ENCODE peak calls at places on chromosomes 16 and 17, in ten cellular contexts. V, S, R, J, K, H, A, W, C and G are unnamed samples.

GRCh38 chr16:9235837-9236236 is 144.4 kb downstream of the HAPSTR1 start:
- DNase-seq in V (no peak), J (no peak), A (no peak), H (no peak), R (no peak), C (no peak), K (no peak), S (no peak), W (no peak), G (no peak)

GRCh38 chr17:732788-733720 is 658 bp downstream of the TLCD3A start:
- DNase-seq in V (peak), H (no peak), W (peak), C (peak), K (no peak), S (no peak), A (peak), R (peak), J (no peak), G (peak)

GRCh38 chr16:17002557-17002956 is 468.2 kb downstream of the XYLT1 start:
- DNase-seq in A (no peak), R (no peak), V (no peak), C (no peak), J (no peak), S (no peak), H (no peak), W (no peak), K (peak), G (no peak)

GRCh38 chr17:79305376-79305775 is 230.8 kb downstream of the ENGASE start:
- DNase-seq in S (no peak), R (no peak), H (no peak), V (no peak), C (no peak), W (no peak), A (no peak), K (no peak), J (no peak), G (no peak)

GRCh38 chr17:40548491-40548981 is 16.7 kb downstream of the CCR7 start:
- DNase-seq in S (no peak), A (no peak), J (no peak), R (no peak), C (peak), W (no peak), V (no peak), K (no peak), H (no peak), G (no peak)

GRCh38 chr17:5584971-5585794 is 874 bp upstream of the NLRP1 start:
- DNase-seq in C (no peak), W (no peak), J (peak), K (no peak), H (no peak), A (peak), V (no peak), S (no peak), R (no peak), G (no peak)

GRCh38 chr16:2712063-2712441 is 8.0 kb downstream of the PRSS27 start:
- DNase-seq in C (no peak), A (no peak), W (no peak), V (no peak), R (no peak), H (no peak), J (no peak), S (no peak), K (no peak), G (no peak)

GRCh38 chr17:35460354-35460851 is 11.8 kb upstream of the SLFN13 start:
- DNase-seq in V (peak), C (peak), R (peak), S (no peak), H (peak), A (no peak), W (peak), K (peak), J (no peak), G (no peak)

GRCh38 chr16:19649980-19650379 is 68.0 kb downstream of the KNOP1 start:
- DNase-seq in J (no peak), S (no peak), V (no peak), H (no peak), K (no peak), W (no peak), R (no peak), C (no peak), A (no peak), G (no peak)

GRCh38 chr17:19018600-19018950 is 14.0 kb upstream of the FAM83G start:
- DNase-seq in K (no peak), W (no peak), S (no peak), J (no peak), A (no peak), H (no peak), C (no peak), V (no peak), R (no peak), G (no peak)

GRCh38 chr16:58492735-58493134 is 7.2 kb upstream of the NDRG4 start:
- DNase-seq in J (no peak), C (no peak), H (no peak), K (no peak), W (no peak), R (no peak), S (no peak), V (no peak), A (no peak), G (no peak)